ENCODE peak calls at places on chromosome 19, in nine cellular contexts. L, W, E, F, R, K, Q, G and Y are unnamed samples.

GRCh38 chr19:29812080-29812880 is 489 bp downstream of the CCNE1 start:
- DNase-seq in W (no peak), F (peak), G (no peak), R (no peak), K (no peak), E (peak), L (no peak), Q (no peak), Y (no peak)

GRCh38 chr19:16168465-16169081 is 4.8 kb downstream of the CIB3 start:
- DNase-seq in E (no peak), F (no peak), W (no peak), R (no peak), K (peak), G (peak), L (no peak), Q (no peak), Y (no peak)

GRCh38 chr19:49689133-49690072 is at the start of gene ADM5:
- DNase-seq in K (no peak), Q (no peak), G (no peak), F (peak), L (no peak), E (peak), W (peak), R (no peak), Y (no peak)

GRCh38 chr19:46901701-46902401 is 41.1 kb downstream of the ARHGAP35 start:
- DNase-seq in K (no peak), R (no peak), F (no peak), L (no peak), E (no peak), W (no peak), G (peak), Q (no peak), Y (no peak)

GRCh38 chr19:926595-927043 is 784 bp downstream of the ARID3A start:
- DNase-seq in R (no peak), W (no peak), F (peak), Q (no peak), E (peak), G (no peak), L (no peak), K (peak), Y (no peak)

GRCh38 chr19:1175020-1175419 is 952 bp upstream of the SBNO2 start:
- DNase-seq in K (no peak), F (no peak), Q (no peak), G (no peak), R (no peak), E (no peak), W (no peak), L (no peak), Y (no peak)

GRCh38 chr19:21328402-21328801 is 808 bp downstream of the ZNF708 start:
- DNase-seq in E (no peak), F (no peak), L (no peak), K (peak), R (no peak), G (peak), Q (no peak), W (no peak), Y (no peak)

GRCh38 chr19:12872941-12873890 is 8.0 kb downstream of the DNASE2 start:
- DNase-seq in F (peak), Q (peak), G (peak), E (peak), R (peak), L (no peak), W (peak), K (peak), Y (peak)

GRCh38 chr19:13959141-13959961 is 7.0 kb downstream of the DCAF15 start:
- DNase-seq in G (no peak), L (no peak), Q (no peak), W (peak), R (no peak), F (no peak), K (no peak), E (no peak), Y (no peak)

GRCh38 chr19:3751236-3751635 is 10.3 kb downstream of the APBA3 start:
- DNase-seq in K (no peak), F (no peak), Q (no peak), E (no peak), W (no peak), G (no peak), R (no peak), L (no peak), Y (no peak)

GRCh38 chr19:4338441-4339350 is at the start of gene STAP2:
- DNase-seq in F (peak), K (peak), G (no peak), W (peak), Q (no peak), E (peak), L (no peak), R (no peak), Y (no peak)

GRCh38 chr19:17779281-17779930 is 15.5 kb upstream of the B3GNT3 start:
- DNase-seq in R (no peak), Q (no peak), E (peak), F (no peak), W (peak), L (peak), K (peak), G (peak), Y (no peak)

GRCh38 chr19:46076031-46076880 is 35.5 kb upstream of the IGFL4 start:
- DNase-seq in W (no peak), G (no peak), F (no peak), L (no peak), K (no peak), E (no peak), R (no peak), Q (no peak), Y (no peak)

GRCh38 chr19:21138130-21138529 is 3.7 kb upstream of the ZNF431 start:
- DNase-seq in G (no peak), F (no peak), W (no peak), L (no peak), E (no peak), Q (no peak), K (no peak), R (no peak), Y (no peak)

GRCh38 chr19:15038304-15038703 is 11.0 kb upstream of the CASP14 start:
- DNase-seq in Q (no peak), E (no peak), W (no peak), F (no peak), R (no peak), L (no peak), G (no peak), K (peak), Y (no peak)

GRCh38 chr19:17706750-17707181 is 12.5 kb upstream of the MAP1S start:
- DNase-seq in K (peak), Q (no peak), F (no peak), R (peak), L (peak), W (peak), G (peak), E (no peak), Y (peak)

GRCh38 chr19:3793799-3794198 is 7.6 kb upstream of the MATK start:
- DNase-seq in Q (no peak), W (no peak), F (no peak), E (no peak), L (no peak), K (no peak), R (no peak), G (no peak), Y (no peak)

GRCh38 chr19:5172859-5173577 is 167.6 kb downstream of the PTPRS start:
- DNase-seq in E (no peak), R (peak), F (no peak), G (peak), K (peak), Q (peak), W (no peak), L (peak), Y (peak)

GRCh38 chr19:4991996-4992698 is 23.2 kb downstream of the KDM4B start:
- DNase-seq in G (no peak), K (no peak), L (no peak), R (no peak), F (no peak), E (no peak), W (no peak), Q (no peak), Y (no peak)

GRCh38 chr19:29741776-29742175 is 26.7 kb upstream of the C19orf12 start:
- DNase-seq in G (no peak), K (no peak), R (no peak), L (no peak), W (no peak), F (no peak), E (no peak), Q (no peak), Y (no peak)

GRCh38 chr19:12034196-12034595 is 1.3 kb downstream of the ZNF433 start:
- DNase-seq in E (no peak), G (no peak), R (no peak), K (no peak), L (no peak), F (no peak), Q (no peak), W (no peak), Y (no peak)

GRCh38 chr19:14632286-14632685 is 42.4 kb downstream of the ADGRE3 start:
- DNase-seq in Q (no peak), R (peak), G (no peak), K (peak), E (no peak), F (no peak), W (peak), L (peak), Y (peak)

GRCh38 chr19:13234518-13234917 is 84.3 kb downstream of the IER2 start:
- DNase-seq in G (peak), L (peak), E (peak), R (no peak), W (peak), F (peak), K (no peak), Q (no peak), Y (peak)

GRCh38 chr19:15732388-15732787 is 4.6 kb downstream of the OR10H2 start:
- DNase-seq in R (no peak), Q (no peak), W (no peak), G (no peak), L (no peak), F (no peak), E (no peak), K (no peak), Y (no peak)

GRCh38 chr19:435707-436412 is 25.0 kb downstream of the SHC2 start:
- DNase-seq in G (no peak), W (no peak), Q (no peak), R (no peak), E (no peak), F (no peak), K (no peak), L (no peak), Y (no peak)

GRCh38 chr19:47446534-47447469 is 24.9 kb downstream of the SLC8A2 start:
- DNase-seq in Q (no peak), E (peak), G (no peak), K (no peak), R (no peak), F (peak), W (peak), L (peak), Y (no peak)

GRCh38 chr19:4139614-4140236 is 13.7 kb upstream of the CREB3L3 start:
- DNase-seq in Q (no peak), F (peak), E (peak), G (peak), W (peak), K (peak), R (no peak), L (peak), Y (peak)

GRCh38 chr19:50512112-50512998 is 1.4 kb downstream of the ASPDH start:
- DNase-seq in F (no peak), Q (no peak), G (no peak), L (no peak), W (no peak), K (no peak), R (no peak), E (no peak), Y (no peak)

GRCh38 chr19:10603084-10603872 is 16.2 kb upstream of the AP1M2 start:
- DNase-seq in R (no peak), L (no peak), G (no peak), E (peak), Q (no peak), W (peak), K (peak), F (peak), Y (no peak)

DNA sequence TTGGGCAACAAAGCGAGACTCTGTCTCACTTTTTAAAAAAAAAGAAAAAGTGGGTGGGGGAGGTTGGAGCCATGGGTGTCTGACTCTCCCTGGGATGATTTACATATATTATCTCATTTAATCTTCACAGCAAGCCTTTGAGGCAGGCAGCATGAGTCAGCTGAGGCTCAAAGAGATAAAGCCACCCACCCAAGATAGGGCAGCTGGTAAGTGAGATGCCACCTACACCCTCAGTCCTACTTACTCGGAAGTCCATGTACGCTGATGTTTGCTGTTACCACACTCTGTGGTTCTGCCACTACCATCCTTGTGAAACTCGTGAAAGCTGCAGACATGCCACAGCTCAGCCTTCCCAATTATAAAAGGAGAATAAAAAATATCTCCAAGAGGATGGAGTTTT is 142.0 kb upstream of the TSHZ3 start:
- DNase-seq in Q (no peak), E (no peak), K (no peak), R (no peak), L (no peak), F (no peak), W (no peak), G (peak), Y (no peak)
- TF ChIP-seq CTCF in Q (no peak), E (no peak), K (no peak), R (no peak), L (no peak), F (no peak), W (no peak), G (no peak), Y (no peak)

DNA sequence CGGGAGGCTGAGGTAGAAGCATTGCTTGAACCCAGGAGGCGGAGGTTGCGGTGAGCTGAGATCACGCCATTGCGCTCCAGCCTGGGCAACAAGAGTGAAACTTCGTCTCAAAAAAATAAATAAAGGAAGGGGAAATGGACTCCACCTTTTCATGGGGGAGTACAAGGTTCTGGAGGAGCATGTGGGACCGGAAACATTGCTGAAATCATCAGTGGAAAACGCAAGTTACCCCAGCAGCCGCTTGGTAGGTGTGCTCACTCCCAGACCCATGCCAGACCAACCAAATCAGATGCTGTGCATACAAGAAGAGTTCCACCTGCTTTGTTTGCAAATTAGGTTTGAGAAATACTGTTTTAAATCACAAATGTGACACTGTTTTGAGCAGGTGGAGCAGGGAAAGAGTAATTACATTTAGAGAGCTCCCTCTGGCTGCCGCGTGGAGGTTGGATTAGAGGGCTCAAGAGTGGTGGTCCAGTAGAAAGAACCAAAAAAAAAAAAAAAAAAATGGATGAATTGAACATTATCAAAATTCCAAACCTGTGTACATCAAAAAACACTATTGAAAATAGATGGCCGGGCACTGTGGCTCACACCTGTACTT is 4.9 kb downstream of the ERICH4 start:
- DNase-seq in Q (no peak), E (no peak), K (no peak), W (no peak), L (no peak), F (no peak), G (no peak), R (no peak), Y (no peak)
- TF ChIP-seq CTCF in Q (no peak), E (no peak), K (peak), W (peak), L (peak), F (no peak), G (no peak), R (no peak), Y (peak)

GRCh38 chr19:6710273-6711077 is 10.0 kb downstream of the C3 start:
- DNase-seq in F (no peak), K (no peak), L (no peak), Q (no peak), E (no peak), W (peak), R (no peak), G (no peak), Y (no peak)
- TF ChIP-seq CTCF in F (no peak), K (peak), L (no peak), Q (no peak), E (no peak), W (peak), R (no peak), G (no peak), Y (peak)

GRCh38 chr19:18867199-18867598 is 28.8 kb downstream of the CERS1 start:
- DNase-seq in L (no peak), Q (no peak), G (no peak), R (no peak), K (no peak), W (no peak), F (no peak), E (no peak), Y (no peak)

GRCh38 chr19:18865973-18866799 is 29.8 kb downstream of the CERS1 start:
- DNase-seq in L (no peak), G (peak), W (peak), R (no peak), Q (no peak), E (peak), F (peak), K (peak), Y (peak)

GRCh38 chr19:18865106-18865972 is 30.6 kb downstream of the CERS1 start:
- DNase-seq in Q (no peak), F (no peak), K (no peak), E (no peak), W (no peak), R (no peak), L (no peak), G (no peak), Y (no peak)

GRCh38 chr19:18867751-18868150 is 28.2 kb downstream of the CERS1 start:
- DNase-seq in L (no peak), W (no peak), G (no peak), R (no peak), K (no peak), E (no peak), Q (no peak), F (no peak), Y (no peak)

GRCh38 chr19:18866800-18867123 is 29.2 kb downstream of the CERS1 start:
- DNase-seq in W (no peak), R (no peak), Q (no peak), K (no peak), L (no peak), G (no peak), E (no peak), F (no peak), Y (no peak)
- TF ChIP-seq CTCF in W (no peak), R (no peak), Q (no peak), K (no peak), L (peak), G (no peak), E (no peak), F (no peak), Y (peak)

GRCh38 chr19:38719761-38720558 is 24.3 kb downstream of the CAPN12 start:
- DNase-seq in E (no peak), G (peak), F (no peak), L (no peak), K (no peak), Q (no peak), W (no peak), R (no peak), Y (no peak)
- TF ChIP-seq CTCF in E (no peak), G (no peak), F (no peak), L (no peak), K (no peak), Q (no peak), W (no peak), R (no peak), Y (no peak)

GRCh38 chr19:54482889-54483288 is 9.8 kb upstream of the CDC42EP5 start:
- DNase-seq in L (no peak), R (no peak), F (no peak), W (no peak), Q (no peak), K (no peak), E (no peak), G (no peak), Y (no peak)

GRCh38 chr19:54484451-54484850 is 11.4 kb upstream of the CDC42EP5 start:
- DNase-seq in F (no peak), W (no peak), G (no peak), R (no peak), K (no peak), E (no peak), L (no peak), Q (no peak), Y (no peak)

GRCh38 chr19:54480048-54480447 is 7.0 kb upstream of the CDC42EP5 start:
- DNase-seq in W (no peak), Q (no peak), E (no peak), K (no peak), L (no peak), G (no peak), R (no peak), F (no peak), Y (no peak)

GRCh38 chr19:54478677-54479266 is 5.7 kb upstream of the CDC42EP5 start:
- DNase-seq in W (peak), Q (no peak), E (no peak), R (no peak), L (peak), K (peak), G (peak), F (no peak), Y (no peak)

GRCh38 chr19:54481326-54481930 is 8.3 kb upstream of the CDC42EP5 start:
- DNase-seq in G (no peak), W (peak), F (no peak), Q (no peak), R (no peak), E (no peak), L (peak), K (peak), Y (no peak)
- TF ChIP-seq CTCF in G (peak), W (peak), F (no peak), Q (peak), R (peak), E (peak), L (peak), K (peak), Y (peak)